ENCODE peak calls at places on chromosomes 16 and 17, in four cellular contexts. V is Ammon's horn, Z is occipital lobe, C is T-helper 2 cell. E is an unnamed sample.

GRCh38 chr17:8326591-8327583 is 12.8 kb upstream of the ODF4 start:
- DNase-seq in V (no peak), Z (no peak), C (peak; percentile 9), E (no peak)

GRCh38 chr17:20156196-20157077 is 147.3 kb downstream of the SPECC1 start:
- DNase-seq in V (peak; percentile 18), Z (no peak), C (no peak), E (peak; percentile 65)

GRCh38 chr16:61829631-61830030 is 206.6 kb downstream of the CDH8 start:
- DNase-seq in V (no peak), Z (no peak), C (no peak), E (no peak)

GRCh38 chr16:57482845-57483545 is 3.3 kb downstream of the DOK4 start:
- DNase-seq in V (no peak), Z (no peak), C (no peak), E (no peak)

GRCh38 chr17:8101721-8102120 is 14.2 kb upstream of the ALOX12B start:
- DNase-seq in V (no peak), Z (no peak), C (no peak), E (no peak)

GRCh38 chr17:28738680-28739384 is 5.0 kb upstream of the TRAF4 start:
- DNase-seq in V (no peak), Z (no peak), C (peak; percentile 35), E (peak; percentile 81)

GRCh38 chr17:75691371-75692290 is 24.5 kb downstream of the SAP30BP start:
- DNase-seq in V (peak; percentile 88), Z (peak; percentile 27), C (no peak), E (no peak)

GRCh38 chr16:2296662-2297505 is 29.0 kb upstream of the RNPS1 start:
- DNase-seq in V (no peak), Z (no peak), C (no peak), E (no peak)

GRCh38 chr17:44203731-44204452 is 4.2 kb upstream of the ATXN7L3 start:
- DNase-seq in V (peak; percentile 43), Z (no peak), C (peak; percentile 45), E (no peak)

GRCh38 chr17:7133424-7133823 is 18.8 kb upstream of the ASGR2 start:
- DNase-seq in V (peak; percentile 37), Z (no peak), C (peak; percentile 21), E (peak; percentile 72)

GRCh38 chr17:31825961-31826691 is 32.9 kb downstream of the COPRS start:
- DNase-seq in V (no peak), Z (no peak), C (no peak), E (no peak)

GRCh38 chr17:36980281-36980761 is 31.6 kb downstream of the AATF start:
- DNase-seq in V (no peak), Z (no peak), C (no peak), E (no peak)

GRCh38 chr16:11100239-11100750 is 155.7 kb downstream of the SOCS1 start:
- DNase-seq in V (peak; percentile 43), Z (peak; percentile 19), C (no peak), E (peak; percentile 68)

GRCh38 chr16:20956319-20956718 is 55.7 kb downstream of the LYRM1 start:
- DNase-seq in V (no peak), Z (no peak), C (no peak), E (no peak)

GRCh38 chr16:85316321-85316919 is 204.1 kb upstream of the CIBAR2 start:
- DNase-seq in V (peak; percentile 86), Z (no peak), C (no peak), E (peak; percentile 48)

GRCh38 chr16:14600164-14600563 is 29.9 kb downstream of the PARN start:
- DNase-seq in V (no peak), Z (no peak), C (no peak), E (no peak)

GRCh38 chr17:31313982-31314787 is at the start of gene EVI2B:
- DNase-seq in V (no peak), Z (no peak), C (peak; percentile 49), E (peak; percentile 80)

GRCh38 chr16:83574388-83574787 is 233.4 kb upstream of the HSBP1 start:
- DNase-seq in V (no peak), Z (no peak), C (no peak), E (no peak)

GRCh38 chr16:23359092-23359760 is 57.1 kb downstream of the SCNN1B start:
- DNase-seq in V (no peak), Z (no peak), C (no peak), E (no peak)

GRCh38 chr17:72576289-72576759 is 455.5 kb downstream of the SOX9 start:
- DNase-seq in V (peak; percentile 83), Z (no peak), C (no peak), E (no peak)

GRCh38 chr16:66344533-66345145 is 21.9 kb upstream of the CDH5 start:
- DNase-seq in V (peak; percentile 76), Z (no peak), C (no peak), E (no peak)

GRCh38 chr17:34902761-34903325 is 58.4 kb downstream of the CCT6B start:
- DNase-seq in V (no peak), Z (no peak), C (no peak), E (no peak)

GRCh38 chr17:75144816-75145511 is 9.3 kb downstream of the JPT1 start:
- DNase-seq in V (peak; percentile 43), Z (no peak), C (no peak), E (no peak)

GRCh38 chr17:15488557-15488956 is 21.1 kb upstream of the CDRT4 start:
- DNase-seq in V (no peak), Z (no peak), C (no peak), E (no peak)

GRCh38 chr16:85826686-85827247 is 27.3 kb downstream of the COX4I1 start:
- DNase-seq in V (no peak), Z (no peak), C (no peak), E (no peak)

E was measured in GM06990.